ENCODE peak calls at places on chromosomes 1 and 21, in nine cellular contexts. B is WTC11, V is A549, H is choroid plexus epithelial cell, F is Daoy, S is NCI-H526, D is COLO829, U is aorta, J is NCI-H2081. O is an unnamed sample.

GRCh38 chr1:157626099-157626498 is 28.2 kb upstream of the FCRL4 start:
- DNase-seq in B (peak; percentile 70), V (no peak), H (no peak), F (peak; percentile 38), S (no peak), D (no peak), U (no peak), J (no peak), O (no peak)

GRCh38 chr1:46461809-46462448 is 27.7 kb upstream of the DMBX1 start:
- DNase-seq in B (no peak), V (no peak), H (no peak), F (peak; percentile 82), S (no peak), D (no peak), U (no peak), J (no peak), O (no peak)

GRCh38 chr1:23178931-23179330 is 10.3 kb upstream of the LUZP1 start:
- DNase-seq in B (no peak), V (no peak), H (peak; percentile 68), F (no peak), S (no peak), D (no peak), U (no peak), J (no peak), O (no peak)

GRCh38 chr1:12386130-12386529 is 156.3 kb downstream of the VPS13D start:
- DNase-seq in B (no peak), V (no peak), H (peak; percentile 36), F (no peak), S (no peak), D (no peak), U (no peak), J (no peak), O (no peak)

GRCh38 chr1:29912413-29912812 is 676.1 kb downstream of the PTPRU start:
- DNase-seq in B (no peak), V (no peak), H (peak; percentile 59), F (peak; percentile 66), S (peak; percentile 4), D (no peak), U (no peak), J (peak; percentile 17), O (no peak)

GRCh38 chr1:150551784-150552691 is 2.8 kb downstream of the ADAMTSL4 start:
- DNase-seq in B (no peak), V (no peak), H (peak; percentile 97), F (peak; percentile 89), S (no peak), D (no peak), U (peak; percentile 95), J (no peak), O (peak; percentile 95)

GRCh38 chr1:18073066-18073642 is 34.4 kb upstream of the IGSF21 start:
- DNase-seq in B (no peak), V (no peak), H (no peak), F (no peak), S (no peak), D (no peak), U (no peak), J (no peak), O (no peak)

GRCh38 chr1:207829576-207829975 is 77.7 kb downstream of the CD46 start:
- DNase-seq in B (no peak), V (no peak), H (no peak), F (no peak), S (no peak), D (no peak), U (no peak), J (no peak), O (no peak)

GRCh38 chr21:45982758-45983731 is 1.5 kb downstream of the COL6A1 start:
- DNase-seq in B (peak; percentile 42), V (no peak), H (no peak), F (no peak), S (no peak), D (no peak), U (peak; percentile 55), J (no peak), O (peak; percentile 81)

GRCh38 chr1:91440845-91441244 is 36.2 kb upstream of the HFM1 start:
- DNase-seq in B (no peak), V (peak; percentile 14), H (peak; percentile 44), F (no peak), S (peak; percentile 15), D (peak; percentile 33), U (no peak), J (no peak), O (no peak)

GRCh38 chr1:186536272-186536905 is 75.5 kb upstream of the PDC start:
- DNase-seq in B (no peak), V (no peak), H (peak; percentile 35), F (no peak), S (no peak), D (no peak), U (no peak), J (no peak), O (no peak)

GRCh38 chr1:96130432-96130831 is 591.2 kb upstream of the PTBP2 start:
- DNase-seq in B (no peak), V (no peak), H (no peak), F (no peak), S (no peak), D (no peak), U (no peak), J (peak; percentile 89), O (no peak)

GRCh38 chr1:62417351-62417999 is 19.4 kb upstream of the USP1 start:
- DNase-seq in B (no peak), V (no peak), H (peak; percentile 27), F (no peak), S (no peak), D (peak; percentile 30), U (no peak), J (no peak), O (no peak)

GRCh38 chr1:170594227-170594626 is 62.3 kb downstream of the GORAB start:
- DNase-seq in B (no peak), V (no peak), H (no peak), F (no peak), S (no peak), D (no peak), U (no peak), J (no peak), O (no peak)

GRCh38 chr21:42171091-42172053 is 47.6 kb upstream of the ABCG1 start:
- DNase-seq in B (no peak), V (no peak), H (no peak), F (no peak), S (no peak), D (peak; percentile 47), U (no peak), J (peak; percentile 23), O (peak; percentile 83)

GRCh38 chr1:10107985-10108663 is 75.4 kb downstream of the UBE4B start:
- DNase-seq in B (no peak), V (no peak), H (peak; percentile 80), F (peak; percentile 77), S (no peak), D (peak; percentile 65), U (no peak), J (no peak), O (no peak)

GRCh38 chr1:84060781-84061180 is 61.8 kb upstream of the TTLL7 start:
- DNase-seq in B (no peak), V (no peak), H (no peak), F (no peak), S (no peak), D (no peak), U (no peak), J (no peak), O (no peak)

GRCh38 chr1:178275553-178275952 is 181.6 kb downstream of the RASAL2 start:
- DNase-seq in B (no peak), V (no peak), H (peak; percentile 52), F (peak; percentile 9), S (no peak), D (no peak), U (no peak), J (no peak), O (no peak)